ENCODE peak calls at places on chromosome 3, in six cellular contexts. P is T-helper 2 cell; Y is fibroblast of mammary gland; O is naive thymus-derived CD8-positive, alpha-beta T cell; M is NAMALWA; T is ecto neural progenitor cell. N is an unnamed sample.

GRCh38 chr3:50221413-50222168 is 14.4 kb upstream of the GNAI2 start:
- DNase-seq in P (no peak), Y (no peak), O (no peak), M (no peak), T (no peak), N (no peak)

GRCh38 chr3:156705761-156706631 is 31.6 kb downstream of the TIPARP start:
- DNase-seq in P (no peak), Y (no peak), O (no peak), M (peak), T (no peak), N (no peak)

GRCh38 chr3:53242642-53243041 is 13.2 kb downstream of the TKT start:
- DNase-seq in P (no peak), Y (peak), O (no peak), M (no peak), T (no peak), N (no peak)

GRCh38 chr3:156787926-156788663 is 38.1 kb upstream of the LEKR1 start:
- DNase-seq in P (peak), Y (peak), O (no peak), M (no peak), T (no peak), N (no peak)

GRCh38 chr3:168025076-168025475 is 70.6 kb downstream of the GOLIM4 start:
- DNase-seq in P (no peak), Y (peak), O (no peak), M (no peak), T (no peak), N (no peak)

GRCh38 chr3:141203866-141204265 is 27.8 kb upstream of the PXYLP1 start:
- DNase-seq in P (no peak), Y (no peak), O (no peak), M (no peak), T (no peak), N (no peak)

GRCh38 chr3:71872256-71872655 is 87.3 kb upstream of the PROK2 start:
- DNase-seq in P (no peak), Y (no peak), O (no peak), M (no peak), T (no peak), N (no peak)

GRCh38 chr3:29167180-29167579 is 113.7 kb upstream of the RBMS3 start:
- DNase-seq in P (no peak), Y (no peak), O (no peak), M (no peak), T (no peak), N (no peak)

GRCh38 chr3:143586565-143586964 is 261.7 kb downstream of the SLC9A9 start:
- DNase-seq in P (no peak), Y (peak), O (no peak), M (no peak), T (no peak), N (no peak)

GRCh38 chr3:29335438-29335837 is 54.6 kb downstream of the RBMS3 start:
- DNase-seq in P (no peak), Y (peak), O (no peak), M (no peak), T (peak), N (peak)

GRCh38 chr3:133845127-133845526 is 39.5 kb downstream of the SRPRB start:
- DNase-seq in P (no peak), Y (no peak), O (no peak), M (no peak), T (no peak), N (no peak)

GRCh38 chr3:113070226-113071220 is 79.7 kb downstream of the GTPBP8 start:
- DNase-seq in P (no peak), Y (peak), O (no peak), M (no peak), T (no peak), N (no peak)

N was measured in mucosa of descending colon.